ENCODE peak calls at places on chromosome 22, in ten cellular contexts. One of them, this sample, is unnamed.

GRCh38 chr22:19719055-19719482 is 4.3 kb upstream of the GP1BB start:
- DNase-seq in stimulated activated CD4-positive, alpha-beta T cell treated with anti-CD3 and anti-CD28 coated beads, TNF-alpha, amount 100 ng/mL, for 48 hours: no peak
- DNase-seq in sciatic nerve: no peak
- DNase-seq in H54: no peak
- DNase-seq in activated CD8-positive, alpha-beta memory T cell treated with anti-CD3 and anti-CD28 coated beads for 1 hour: no peak
- DNase-seq in frontal cortex: no peak
- DNase-seq in CD8-positive, alpha-beta memory T cell: no peak
- DNase-seq in PC-3: no peak
- DNase-seq in AG08395: no peak
- DNase-seq in naive thymus-derived CD8-positive, alpha-beta T cell: peak; percentile 28
- DNase-seq in this sample: no peak

GRCh38 chr22:41893591-41894375 is 21.1 kb downstream of the SHISA8 start:
- DNase-seq in activated CD8-positive, alpha-beta memory T cell treated with anti-CD3 and anti-CD28 coated beads for 1 hour: no peak
- DNase-seq in PC-3: no peak
- DNase-seq in CD8-positive, alpha-beta memory T cell: no peak
- DNase-seq in naive thymus-derived CD8-positive, alpha-beta T cell: no peak
- DNase-seq in H54: no peak
- DNase-seq in AG08395: no peak
- DNase-seq in sciatic nerve: no peak
- DNase-seq in frontal cortex: no peak
- DNase-seq in stimulated activated CD4-positive, alpha-beta T cell treated with anti-CD3 and anti-CD28 coated beads, TNF-alpha, amount 100 ng/mL, for 48 hours: no peak
- DNase-seq in this sample: no peak

GRCh38 chr22:24695958-24696511 is 78.5 kb downstream of the PIWIL3 start:
- DNase-seq in CD8-positive, alpha-beta memory T cell: no peak
- DNase-seq in PC-3: no peak
- DNase-seq in H54: no peak
- DNase-seq in sciatic nerve: no peak
- DNase-seq in frontal cortex: no peak
- DNase-seq in stimulated activated CD4-positive, alpha-beta T cell treated with anti-CD3 and anti-CD28 coated beads, TNF-alpha, amount 100 ng/mL, for 48 hours: no peak
- DNase-seq in AG08395: no peak
- DNase-seq in activated CD8-positive, alpha-beta memory T cell treated with anti-CD3 and anti-CD28 coated beads for 1 hour: no peak
- DNase-seq in naive thymus-derived CD8-positive, alpha-beta T cell: no peak
- DNase-seq in this sample: peak; percentile 88

GRCh38 chr22:24474221-24474620 is 20.9 kb upstream of the UPB1 start:
- DNase-seq in AG08395: peak; percentile 92
- DNase-seq in stimulated activated CD4-positive, alpha-beta T cell treated with anti-CD3 and anti-CD28 coated beads, TNF-alpha, amount 100 ng/mL, for 48 hours: no peak
- DNase-seq in naive thymus-derived CD8-positive, alpha-beta T cell: no peak
- DNase-seq in sciatic nerve: no peak
- DNase-seq in frontal cortex: no peak
- DNase-seq in H54: peak; percentile 33
- DNase-seq in PC-3: peak; percentile 84
- DNase-seq in activated CD8-positive, alpha-beta memory T cell treated with anti-CD3 and anti-CD28 coated beads for 1 hour: no peak
- DNase-seq in CD8-positive, alpha-beta memory T cell: no peak
- DNase-seq in this sample: no peak

GRCh38 chr22:21674611-21675010 is 8.8 kb downstream of the PPIL2 start:
- DNase-seq in sciatic nerve: no peak
- DNase-seq in stimulated activated CD4-positive, alpha-beta T cell treated with anti-CD3 and anti-CD28 coated beads, TNF-alpha, amount 100 ng/mL, for 48 hours: no peak
- DNase-seq in AG08395: no peak
- DNase-seq in PC-3: no peak
- DNase-seq in CD8-positive, alpha-beta memory T cell: no peak
- DNase-seq in H54: no peak
- DNase-seq in frontal cortex: no peak
- DNase-seq in naive thymus-derived CD8-positive, alpha-beta T cell: no peak
- DNase-seq in activated CD8-positive, alpha-beta memory T cell treated with anti-CD3 and anti-CD28 coated beads for 1 hour: no peak
- DNase-seq in this sample: no peak

GRCh38 chr22:45208993-45209838 is 31.5 kb downstream of the KIAA0930 start:
- DNase-seq in H54: peak; percentile 29
- DNase-seq in stimulated activated CD4-positive, alpha-beta T cell treated with anti-CD3 and anti-CD28 coated beads, TNF-alpha, amount 100 ng/mL, for 48 hours: no peak
- DNase-seq in frontal cortex: peak; percentile 58
- DNase-seq in CD8-positive, alpha-beta memory T cell: peak; percentile 15
- DNase-seq in AG08395: peak; percentile 72
- DNase-seq in PC-3: peak; percentile 46
- DNase-seq in sciatic nerve: peak; percentile 63
- DNase-seq in naive thymus-derived CD8-positive, alpha-beta T cell: peak; percentile 28
- DNase-seq in activated CD8-positive, alpha-beta memory T cell treated with anti-CD3 and anti-CD28 coated beads for 1 hour: no peak
- DNase-seq in this sample: no peak

GRCh38 chr22:24521791-24522245 is 26.7 kb downstream of the UPB1 start:
- DNase-seq in frontal cortex: peak; percentile 48
- DNase-seq in naive thymus-derived CD8-positive, alpha-beta T cell: peak; percentile 11
- DNase-seq in sciatic nerve: no peak
- DNase-seq in activated CD8-positive, alpha-beta memory T cell treated with anti-CD3 and anti-CD28 coated beads for 1 hour: no peak
- DNase-seq in PC-3: peak; percentile 83
- DNase-seq in H54: peak; percentile 50
- DNase-seq in CD8-positive, alpha-beta memory T cell: no peak
- DNase-seq in stimulated activated CD4-positive, alpha-beta T cell treated with anti-CD3 and anti-CD28 coated beads, TNF-alpha, amount 100 ng/mL, for 48 hours: peak; percentile 15
- DNase-seq in AG08395: peak; percentile 43
- DNase-seq in this sample: peak; percentile 80

GRCh38 chr22:44037519-44038370 is 13.6 kb downstream of the PARVB start:
- DNase-seq in frontal cortex: no peak
- DNase-seq in activated CD8-positive, alpha-beta memory T cell treated with anti-CD3 and anti-CD28 coated beads for 1 hour: no peak
- DNase-seq in sciatic nerve: no peak
- DNase-seq in naive thymus-derived CD8-positive, alpha-beta T cell: no peak
- DNase-seq in AG08395: peak; percentile 95
- DNase-seq in stimulated activated CD4-positive, alpha-beta T cell treated with anti-CD3 and anti-CD28 coated beads, TNF-alpha, amount 100 ng/mL, for 48 hours: no peak
- DNase-seq in PC-3: peak; percentile 90
- DNase-seq in H54: peak; percentile 86
- DNase-seq in CD8-positive, alpha-beta memory T cell: no peak
- DNase-seq in this sample: no peak

GRCh38 chr22:41240377-41241132 is at the start of gene CHADL:
- DNase-seq in sciatic nerve: peak; percentile 77
- DNase-seq in AG08395: no peak
- DNase-seq in activated CD8-positive, alpha-beta memory T cell treated with anti-CD3 and anti-CD28 coated beads for 1 hour: no peak
- DNase-seq in naive thymus-derived CD8-positive, alpha-beta T cell: no peak
- DNase-seq in CD8-positive, alpha-beta memory T cell: no peak
- DNase-seq in frontal cortex: peak; percentile 86
- DNase-seq in PC-3: no peak
- DNase-seq in H54: no peak
- DNase-seq in stimulated activated CD4-positive, alpha-beta T cell treated with anti-CD3 and anti-CD28 coated beads, TNF-alpha, amount 100 ng/mL, for 48 hours: no peak
- DNase-seq in this sample: no peak

GRCh38 chr22:22099833-22100812 is 117.5 kb upstream of the TOP3B start:
- DNase-seq in sciatic nerve: no peak
- DNase-seq in naive thymus-derived CD8-positive, alpha-beta T cell: no peak
- DNase-seq in CD8-positive, alpha-beta memory T cell: no peak
- DNase-seq in PC-3: peak; percentile 39
- DNase-seq in stimulated activated CD4-positive, alpha-beta T cell treated with anti-CD3 and anti-CD28 coated beads, TNF-alpha, amount 100 ng/mL, for 48 hours: no peak
- DNase-seq in activated CD8-positive, alpha-beta memory T cell treated with anti-CD3 and anti-CD28 coated beads for 1 hour: no peak
- DNase-seq in H54: no peak
- DNase-seq in AG08395: peak; percentile 17
- DNase-seq in frontal cortex: no peak
- DNase-seq in this sample: no peak

GRCh38 chr22:45997775-45998637 is 21.0 kb upstream of the WNT7B start:
- DNase-seq in frontal cortex: no peak
- DNase-seq in CD8-positive, alpha-beta memory T cell: no peak
- DNase-seq in PC-3: peak; percentile 19
- DNase-seq in naive thymus-derived CD8-positive, alpha-beta T cell: no peak
- DNase-seq in AG08395: no peak
- DNase-seq in H54: no peak
- DNase-seq in stimulated activated CD4-positive, alpha-beta T cell treated with anti-CD3 and anti-CD28 coated beads, TNF-alpha, amount 100 ng/mL, for 48 hours: no peak
- DNase-seq in activated CD8-positive, alpha-beta memory T cell treated with anti-CD3 and anti-CD28 coated beads for 1 hour: no peak
- DNase-seq in sciatic nerve: no peak
- DNase-seq in this sample: peak; percentile 60

GRCh38 chr22:42310301-42310981 is 40.0 kb upstream of the TCF20 start:
- DNase-seq in naive thymus-derived CD8-positive, alpha-beta T cell: no peak
- DNase-seq in H54: no peak
- DNase-seq in stimulated activated CD4-positive, alpha-beta T cell treated with anti-CD3 and anti-CD28 coated beads, TNF-alpha, amount 100 ng/mL, for 48 hours: no peak
- DNase-seq in activated CD8-positive, alpha-beta memory T cell treated with anti-CD3 and anti-CD28 coated beads for 1 hour: no peak
- DNase-seq in sciatic nerve: no peak
- DNase-seq in PC-3: no peak
- DNase-seq in CD8-positive, alpha-beta memory T cell: no peak
- DNase-seq in AG08395: no peak
- DNase-seq in frontal cortex: no peak
- DNase-seq in this sample: no peak

GRCh38 chr22:40585205-40585778 is 51.2 kb downstream of the MRTFA start:
- DNase-seq in AG08395: no peak
- DNase-seq in PC-3: no peak
- DNase-seq in naive thymus-derived CD8-positive, alpha-beta T cell: no peak
- DNase-seq in H54: no peak
- DNase-seq in CD8-positive, alpha-beta memory T cell: no peak
- DNase-seq in sciatic nerve: no peak
- DNase-seq in activated CD8-positive, alpha-beta memory T cell treated with anti-CD3 and anti-CD28 coated beads for 1 hour: no peak
- DNase-seq in frontal cortex: no peak
- DNase-seq in stimulated activated CD4-positive, alpha-beta T cell treated with anti-CD3 and anti-CD28 coated beads, TNF-alpha, amount 100 ng/mL, for 48 hours: no peak
- DNase-seq in this sample: no peak

GRCh38 chr22:27748355-27749168 is 53.0 kb downstream of the MN1 start:
- DNase-seq in naive thymus-derived CD8-positive, alpha-beta T cell: no peak
- DNase-seq in PC-3: no peak
- DNase-seq in CD8-positive, alpha-beta memory T cell: no peak
- DNase-seq in sciatic nerve: no peak
- DNase-seq in stimulated activated CD4-positive, alpha-beta T cell treated with anti-CD3 and anti-CD28 coated beads, TNF-alpha, amount 100 ng/mL, for 48 hours: no peak
- DNase-seq in frontal cortex: no peak
- DNase-seq in H54: no peak
- DNase-seq in AG08395: peak; percentile 53
- DNase-seq in activated CD8-positive, alpha-beta memory T cell treated with anti-CD3 and anti-CD28 coated beads for 1 hour: no peak
- DNase-seq in this sample: peak; percentile 12

GRCh38 chr22:35892192-35892591 is 136.4 kb downstream of the RBFOX2 start:
- DNase-seq in CD8-positive, alpha-beta memory T cell: no peak
- DNase-seq in stimulated activated CD4-positive, alpha-beta T cell treated with anti-CD3 and anti-CD28 coated beads, TNF-alpha, amount 100 ng/mL, for 48 hours: no peak
- DNase-seq in AG08395: peak; percentile 62
- DNase-seq in activated CD8-positive, alpha-beta memory T cell treated with anti-CD3 and anti-CD28 coated beads for 1 hour: no peak
- DNase-seq in naive thymus-derived CD8-positive, alpha-beta T cell: no peak
- DNase-seq in H54: no peak
- DNase-seq in PC-3: peak; percentile 54
- DNase-seq in sciatic nerve: no peak
- DNase-seq in frontal cortex: no peak
- DNase-seq in this sample: no peak

GRCh38 chr22:20864186-20864908 is 5.5 kb downstream of the SNAP29 start:
- DNase-seq in frontal cortex: no peak
- DNase-seq in stimulated activated CD4-positive, alpha-beta T cell treated with anti-CD3 and anti-CD28 coated beads, TNF-alpha, amount 100 ng/mL, for 48 hours: no peak
- DNase-seq in PC-3: no peak
- DNase-seq in AG08395: no peak
- DNase-seq in activated CD8-positive, alpha-beta memory T cell treated with anti-CD3 and anti-CD28 coated beads for 1 hour: no peak
- DNase-seq in CD8-positive, alpha-beta memory T cell: no peak
- DNase-seq in sciatic nerve: no peak
- DNase-seq in naive thymus-derived CD8-positive, alpha-beta T cell: no peak
- DNase-seq in H54: no peak
- DNase-seq in this sample: no peak

GRCh38 chr22:49999901-50000586 is 12.5 kb downstream of the IL17REL start:
- DNase-seq in naive thymus-derived CD8-positive, alpha-beta T cell: no peak
- DNase-seq in AG08395: no peak
- DNase-seq in activated CD8-positive, alpha-beta memory T cell treated with anti-CD3 and anti-CD28 coated beads for 1 hour: no peak
- DNase-seq in H54: no peak
- DNase-seq in stimulated activated CD4-positive, alpha-beta T cell treated with anti-CD3 and anti-CD28 coated beads, TNF-alpha, amount 100 ng/mL, for 48 hours: no peak
- DNase-seq in CD8-positive, alpha-beta memory T cell: no peak
- DNase-seq in sciatic nerve: peak; percentile 51
- DNase-seq in frontal cortex: peak; percentile 16
- DNase-seq in PC-3: no peak
- DNase-seq in this sample: peak; percentile 62

GRCh38 chr22:25334091-25334490 is 114.7 kb downstream of the CRYBB2 start:
- DNase-seq in activated CD8-positive, alpha-beta memory T cell treated with anti-CD3 and anti-CD28 coated beads for 1 hour: no peak
- DNase-seq in PC-3: peak; percentile 22
- DNase-seq in sciatic nerve: no peak
- DNase-seq in frontal cortex: no peak
- DNase-seq in stimulated activated CD4-positive, alpha-beta T cell treated with anti-CD3 and anti-CD28 coated beads, TNF-alpha, amount 100 ng/mL, for 48 hours: peak; percentile 36
- DNase-seq in CD8-positive, alpha-beta memory T cell: no peak
- DNase-seq in AG08395: no peak
- DNase-seq in H54: no peak
- DNase-seq in naive thymus-derived CD8-positive, alpha-beta T cell: peak; percentile 7
- DNase-seq in this sample: no peak

GRCh38 chr22:37445501-37445900 is 18.2 kb upstream of the ELFN2 start:
- DNase-seq in H54: no peak
- DNase-seq in naive thymus-derived CD8-positive, alpha-beta T cell: no peak
- DNase-seq in stimulated activated CD4-positive, alpha-beta T cell treated with anti-CD3 and anti-CD28 coated beads, TNF-alpha, amount 100 ng/mL, for 48 hours: no peak
- DNase-seq in PC-3: no peak
- DNase-seq in sciatic nerve: no peak
- DNase-seq in AG08395: no peak
- DNase-seq in CD8-positive, alpha-beta memory T cell: no peak
- DNase-seq in activated CD8-positive, alpha-beta memory T cell treated with anti-CD3 and anti-CD28 coated beads for 1 hour: no peak
- DNase-seq in frontal cortex: no peak
- DNase-seq in this sample: no peak

GRCh38 chr22:23182289-23183106 is 2.2 kb downstream of the BCR start:
- DNase-seq in CD8-positive, alpha-beta memory T cell: peak; percentile 17
- DNase-seq in PC-3: peak; percentile 72
- DNase-seq in frontal cortex: no peak
- DNase-seq in AG08395: no peak
- DNase-seq in activated CD8-positive, alpha-beta memory T cell treated with anti-CD3 and anti-CD28 coated beads for 1 hour: no peak
- DNase-seq in sciatic nerve: no peak
- DNase-seq in naive thymus-derived CD8-positive, alpha-beta T cell: peak; percentile 41
- DNase-seq in stimulated activated CD4-positive, alpha-beta T cell treated with anti-CD3 and anti-CD28 coated beads, TNF-alpha, amount 100 ng/mL, for 48 hours: peak; percentile 70
- DNase-seq in H54: peak; percentile 75
- DNase-seq in this sample: no peak

GRCh38 chr22:35299717-35300497 is at the start of gene TOM1:
- DNase-seq in naive thymus-derived CD8-positive, alpha-beta T cell: peak; percentile 94
- DNase-seq in CD8-positive, alpha-beta memory T cell: peak; percentile 94
- DNase-seq in sciatic nerve: peak; percentile 98
- DNase-seq in activated CD8-positive, alpha-beta memory T cell treated with anti-CD3 and anti-CD28 coated beads for 1 hour: peak; percentile 94
- DNase-seq in stimulated activated CD4-positive, alpha-beta T cell treated with anti-CD3 and anti-CD28 coated beads, TNF-alpha, amount 100 ng/mL, for 48 hours: peak; percentile 91
- DNase-seq in frontal cortex: peak; percentile 95
- DNase-seq in AG08395: peak; percentile 98
- DNase-seq in H54: peak; percentile 82
- DNase-seq in PC-3: peak; percentile 96
- DNase-seq in this sample: peak; percentile 99

GRCh38 chr22:30490399-30490798 is 15.1 kb downstream of the SEC14L4 start:
- DNase-seq in activated CD8-positive, alpha-beta memory T cell treated with anti-CD3 and anti-CD28 coated beads for 1 hour: no peak
- DNase-seq in stimulated activated CD4-positive, alpha-beta T cell treated with anti-CD3 and anti-CD28 coated beads, TNF-alpha, amount 100 ng/mL, for 48 hours: no peak
- DNase-seq in AG08395: no peak
- DNase-seq in sciatic nerve: no peak
- DNase-seq in H54: no peak
- DNase-seq in frontal cortex: no peak
- DNase-seq in naive thymus-derived CD8-positive, alpha-beta T cell: no peak
- DNase-seq in CD8-positive, alpha-beta memory T cell: no peak
- DNase-seq in PC-3: no peak
- DNase-seq in this sample: no peak

GRCh38 chr22:45478108-45478771 is 24.4 kb upstream of the FBLN1 start:
- DNase-seq in stimulated activated CD4-positive, alpha-beta T cell treated with anti-CD3 and anti-CD28 coated beads, TNF-alpha, amount 100 ng/mL, for 48 hours: no peak
- DNase-seq in AG08395: peak; percentile 49
- DNase-seq in frontal cortex: no peak
- DNase-seq in sciatic nerve: peak; percentile 78
- DNase-seq in H54: no peak
- DNase-seq in PC-3: peak; percentile 83
- DNase-seq in activated CD8-positive, alpha-beta memory T cell treated with anti-CD3 and anti-CD28 coated beads for 1 hour: no peak
- DNase-seq in naive thymus-derived CD8-positive, alpha-beta T cell: no peak
- DNase-seq in CD8-positive, alpha-beta memory T cell: no peak
- DNase-seq in this sample: peak; percentile 6

GRCh38 chr22:45008853-45009751 is 703 bp downstream of the PHF21B start:
- DNase-seq in activated CD8-positive, alpha-beta memory T cell treated with anti-CD3 and anti-CD28 coated beads for 1 hour: no peak
- DNase-seq in H54: no peak
- DNase-seq in naive thymus-derived CD8-positive, alpha-beta T cell: no peak
- DNase-seq in sciatic nerve: no peak
- DNase-seq in PC-3: no peak
- DNase-seq in AG08395: no peak
- DNase-seq in frontal cortex: peak; percentile 59
- DNase-seq in stimulated activated CD4-positive, alpha-beta T cell treated with anti-CD3 and anti-CD28 coated beads, TNF-alpha, amount 100 ng/mL, for 48 hours: no peak
- DNase-seq in CD8-positive, alpha-beta memory T cell: no peak
- DNase-seq in this sample: no peak

GRCh38 chr22:31229402-31230140 is 17.5 kb downstream of the LIMK2 start:
- DNase-seq in stimulated activated CD4-positive, alpha-beta T cell treated with anti-CD3 and anti-CD28 coated beads, TNF-alpha, amount 100 ng/mL, for 48 hours: no peak
- DNase-seq in sciatic nerve: no peak
- DNase-seq in PC-3: no peak
- DNase-seq in AG08395: peak; percentile 58
- DNase-seq in frontal cortex: no peak
- DNase-seq in H54: no peak
- DNase-seq in naive thymus-derived CD8-positive, alpha-beta T cell: no peak
- DNase-seq in activated CD8-positive, alpha-beta memory T cell treated with anti-CD3 and anti-CD28 coated beads for 1 hour: no peak
- DNase-seq in CD8-positive, alpha-beta memory T cell: no peak
- DNase-seq in this sample: no peak

This sample was measured in upper lobe of right lung.